ENCODE peak calls at places on chromosomes 16 and 17, in eight cellular contexts. P, Y, U, N, R, B, C and F are unnamed samples.

GRCh38 chr17:57955183-57955952 is at the start of gene CUEDC1:
- DNase-seq in P (no peak), Y (peak; percentile 58), U (peak; percentile 50), N (peak; percentile 59), R (peak; percentile 81), B (no peak), C (no peak), F (no peak)

GRCh38 chr16:81279375-81279774 is 35.4 kb upstream of the GAN start:
- DNase-seq in P (no peak), Y (no peak), U (peak; percentile 81), N (peak; percentile 41), R (peak; percentile 68), B (no peak), C (peak; percentile 9), F (peak; percentile 27)

GRCh38 chr17:61157246-61157887 is 242.3 kb upstream of the TBX2 start:
- DNase-seq in P (no peak), Y (no peak), U (peak; percentile 42), N (peak; percentile 44), R (peak; percentile 60), B (no peak), C (peak; percentile 32), F (peak; percentile 56)

GRCh38 chr17:52828621-52829020 is 670.1 kb upstream of the CA10 start:
- DNase-seq in P (no peak), Y (no peak), U (no peak), N (no peak), R (no peak), B (no peak), C (no peak), F (no peak)

GRCh38 chr17:77704048-77704815 is 254.3 kb upstream of the TNRC6C start:
- DNase-seq in P (no peak), Y (no peak), U (no peak), N (no peak), R (no peak), B (no peak), C (no peak), F (no peak)

GRCh38 chr17:72602517-72603345 is 481.9 kb downstream of the SOX9 start:
- DNase-seq in P (no peak), Y (peak; percentile 92), U (peak; percentile 45), N (peak; percentile 60), R (peak; percentile 74), B (no peak), C (no peak), F (peak; percentile 56)

GRCh38 chr16:52785653-52786052 is 238.7 kb upstream of the TOX3 start:
- DNase-seq in P (no peak), Y (no peak), U (no peak), N (no peak), R (no peak), B (no peak), C (no peak), F (no peak)

GRCh38 chr17:41133880-41134735 is 6.2 kb downstream of the KRTAP4-6 start:
- DNase-seq in P (no peak), Y (no peak), U (no peak), N (no peak), R (peak; percentile 38), B (no peak), C (no peak), F (no peak)

GRCh38 chr17:74452027-74452840 is 14.2 kb upstream of the CD300A start:
- DNase-seq in P (no peak), Y (no peak), U (no peak), N (no peak), R (no peak), B (no peak), C (no peak), F (no peak)

GRCh38 chr17:1473841-1474240 is 17.8 kb upstream of the CRK start:
- DNase-seq in P (no peak), Y (no peak), U (no peak), N (no peak), R (no peak), B (no peak), C (no peak), F (no peak)

GRCh38 chr16:10828851-10829331 is 10.3 kb upstream of the TVP23A start:
- DNase-seq in P (peak; percentile 83), Y (no peak), U (peak; percentile 97), N (peak; percentile 76), R (peak; percentile 9), B (peak; percentile 27), C (peak; percentile 92), F (peak; percentile 42)

GRCh38 chr17:64772845-64773299 is 110.8 kb upstream of the SMURF2 start:
- DNase-seq in P (no peak), Y (no peak), U (no peak), N (no peak), R (no peak), B (no peak), C (no peak), F (no peak)

GRCh38 chr17:78412403-78412802 is 34.0 kb downstream of the PGS1 start:
- DNase-seq in P (no peak), Y (no peak), U (peak; percentile 36), N (no peak), R (peak; percentile 61), B (no peak), C (no peak), F (no peak)

GRCh38 chr17:79570653-79571052 is 40.2 kb downstream of the RBFOX3 start:
- DNase-seq in P (no peak), Y (no peak), U (no peak), N (no peak), R (no peak), B (no peak), C (no peak), F (no peak)

GRCh38 chr16:14249291-14250032 is 178.3 kb downstream of the MRTFB start:
- DNase-seq in P (no peak), Y (peak; percentile 38), U (peak; percentile 67), N (peak; percentile 21), R (peak; percentile 53), B (no peak), C (peak; percentile 16), F (peak; percentile 41)

GRCh38 chr17:19411641-19412040 is 609 bp downstream of the RNF112 start:
- DNase-seq in P (no peak), Y (no peak), U (no peak), N (no peak), R (no peak), B (no peak), C (no peak), F (no peak)

GRCh38 chr17:71184716-71185115 is 936.1 kb upstream of the SOX9 start:
- DNase-seq in P (no peak), Y (no peak), U (no peak), N (no peak), R (no peak), B (no peak), C (no peak), F (no peak)

GRCh38 chr16:68200120-68200783 is 35.7 kb downstream of the ESRP2 start:
- DNase-seq in P (no peak), Y (no peak), U (peak; percentile 50), N (no peak), R (peak; percentile 54), B (no peak), C (no peak), F (no peak)

GRCh38 chr16:88784074-88784855 is 755 bp downstream of the PIEZO1 start:
- DNase-seq in P (no peak), Y (peak; percentile 35), U (peak; percentile 83), N (peak; percentile 75), R (peak; percentile 88), B (no peak), C (peak; percentile 74), F (peak; percentile 56)

GRCh38 chr17:76089680-76090516 is 10.9 kb downstream of the ZACN start:
- DNase-seq in P (no peak), Y (no peak), U (no peak), N (no peak), R (no peak), B (no peak), C (no peak), F (no peak)

GRCh38 chr16:1990336-1991134 is 765 bp downstream of the SYNGR3 start:
- DNase-seq in P (no peak), Y (peak; percentile 52), U (no peak), N (no peak), R (no peak), B (no peak), C (no peak), F (no peak)

GRCh38 chr17:79088266-79088996 is 13.8 kb downstream of the ENGASE start:
- DNase-seq in P (no peak), Y (no peak), U (no peak), N (no peak), R (no peak), B (no peak), C (no peak), F (no peak)

GRCh38 chr17:60640503-60640902 is 37.1 kb upstream of the BCAS3 start:
- DNase-seq in P (no peak), Y (no peak), U (peak; percentile 38), N (no peak), R (peak; percentile 58), B (no peak), C (no peak), F (peak; percentile 35)

GRCh38 chr17:49748791-49749190 is 15.1 kb downstream of the FAM117A start:
- DNase-seq in P (no peak), Y (peak; percentile 93), U (no peak), N (no peak), R (no peak), B (no peak), C (no peak), F (no peak)

GRCh38 chr17:9971991-9972390 is 66.9 kb upstream of the RCVRN start:
- DNase-seq in P (no peak), Y (no peak), U (peak; percentile 47), N (no peak), R (peak; percentile 13), B (no peak), C (peak; percentile 68), F (peak; percentile 66)

GRCh38 chr16:5768445-5768844 is 670.9 kb upstream of the EEF2KMT start:
- DNase-seq in P (no peak), Y (no peak), U (no peak), N (no peak), R (no peak), B (no peak), C (no peak), F (no peak)

GRCh38 chr17:42566873-42567573 is at the start of gene MLX:
- DNase-seq in P (peak; percentile 89), Y (peak; percentile 93), U (peak; percentile 90), N (peak; percentile 88), R (peak; percentile 94), B (peak; percentile 62), C (peak; percentile 88), F (peak; percentile 80)